ENCODE peak calls at places on chromosomes 7 and 10, in ten cellular contexts. D is osteoblast, I is brain microvascular endothelial cell, U is AG04450, R is sigmoid colon, B is breast epithelium, Y is dorsolateral prefrontal cortex, S is thoracic aorta, J is esophagus squamous epithelium, W is PC-9. E is an unnamed sample.

GRCh38 chr7:41943098-41943577 is 240.2 kb upstream of the INHBA start:
- DNase-seq in W (peak), D (peak), B (peak), U (peak), S (no peak), J (peak), I (peak), Y (peak), R (peak), E (peak)

GRCh38 chr7:73429622-73430505 is 3.7 kb upstream of the FZD9 start:
- DNase-seq in D (no peak), U (no peak), B (no peak), I (no peak), Y (no peak), W (no peak), S (no peak), J (no peak), R (no peak), E (no peak)

GRCh38 chr7:74217455-74218342 is 7.9 kb downstream of the LAT2 start:
- DNase-seq in B (no peak), D (peak), S (no peak), W (no peak), Y (no peak), R (no peak), U (no peak), I (no peak), J (no peak), E (no peak)

GRCh38 chr7:133985300-133985699 is 141.8 kb upstream of the LRGUK start:
- DNase-seq in J (no peak), D (no peak), R (no peak), Y (no peak), U (no peak), W (no peak), I (no peak), S (no peak), B (no peak), E (no peak)

GRCh38 chr7:14207711-14208110 is 218.2 kb upstream of the ETV1 start:
- DNase-seq in B (no peak), J (no peak), I (no peak), U (no peak), W (no peak), S (no peak), Y (no peak), D (no peak), R (no peak), E (no peak)

GRCh38 chr7:36430881-36431280 is 41.2 kb downstream of the ANLN start:
- DNase-seq in J (no peak), W (no peak), D (no peak), Y (no peak), S (no peak), R (no peak), B (no peak), I (no peak), U (no peak), E (no peak)

GRCh38 chr10:3776796-3777571 is 8.0 kb downstream of the KLF6 start:
- DNase-seq in W (peak), U (peak), I (peak), D (peak), J (no peak), R (peak), B (no peak), Y (no peak), S (peak), E (peak)

GRCh38 chr7:73718438-73718881 is 1.0 kb downstream of the STX1A start:
- DNase-seq in I (peak), J (no peak), Y (no peak), R (no peak), S (no peak), B (no peak), U (no peak), W (no peak), D (no peak), E (no peak)

GRCh38 chr10:91201213-91201996 is 19.1 kb upstream of the PCGF5 start:
- DNase-seq in J (no peak), Y (no peak), S (no peak), W (no peak), R (no peak), B (no peak), U (no peak), I (no peak), D (no peak), E (no peak)

GRCh38 chr7:159030490-159031134 is 114.1 kb downstream of the VIPR2 start:
- DNase-seq in B (peak), S (no peak), J (no peak), R (peak), I (peak), Y (no peak), D (no peak), W (no peak), U (no peak), E (no peak)

GRCh38 chr10:96468845-96469244 is 44.9 kb downstream of the TLL2 start:
- DNase-seq in B (no peak), U (no peak), D (no peak), I (no peak), R (no peak), J (no peak), S (no peak), Y (no peak), W (no peak), E (no peak)

GRCh38 chr10:59098387-59098786 is 78.1 kb upstream of the PHYHIPL start:
- DNase-seq in D (no peak), U (peak), S (no peak), Y (no peak), J (no peak), B (no peak), R (peak), I (peak), W (no peak), E (peak)

GRCh38 chr7:87152897-87153641 is 816 bp downstream of the DMTF1 start:
- DNase-seq in U (no peak), D (peak), S (no peak), R (peak), Y (no peak), J (no peak), W (no peak), B (peak), I (no peak), E (peak)

GRCh38 chr7:64874562-64875250 is 28.4 kb upstream of the ZNF273 start:
- DNase-seq in S (no peak), R (no peak), U (no peak), I (no peak), B (no peak), W (no peak), D (peak), J (no peak), Y (no peak), E (no peak)

GRCh38 chr10:99708428-99709010 is 23.4 kb downstream of the COX15 start:
- DNase-seq in B (no peak), J (no peak), S (no peak), W (no peak), D (no peak), R (no peak), U (no peak), Y (no peak), I (no peak), E (no peak)

GRCh38 chr7:128841171-128841690 is 11.0 kb downstream of the FLNC start:
- DNase-seq in W (no peak), U (no peak), D (peak), S (no peak), Y (no peak), J (no peak), R (no peak), I (no peak), B (no peak), E (peak)

GRCh38 chr7:25854059-25854458 is 297.9 kb upstream of the NFE2L3 start:
- DNase-seq in D (no peak), Y (no peak), R (no peak), I (no peak), B (no peak), W (no peak), S (no peak), U (no peak), J (no peak), E (no peak)

GRCh38 chr7:74655324-74655723 is 2.2 kb upstream of the GTF2I start:
- DNase-seq in R (no peak), J (no peak), W (peak), B (no peak), D (peak), U (no peak), Y (no peak), S (no peak), I (no peak), E (no peak)

GRCh38 chr10:101741938-101742337 is 34.0 kb downstream of the FGF8 start:
- DNase-seq in B (no peak), J (no peak), W (no peak), S (no peak), D (no peak), I (no peak), Y (no peak), R (no peak), U (no peak), E (no peak)

GRCh38 chr7:46854958-46855473 is 726.9 kb downstream of the TNS3 start:
- DNase-seq in R (no peak), I (peak), W (no peak), J (no peak), D (no peak), S (no peak), U (no peak), Y (no peak), B (no peak), E (no peak)
- TF ChIP-seq CTCF in R (no peak), I (no peak), W (no peak), J (no peak), D (peak), S (no peak), U (no peak), Y (no peak), B (no peak), E (no peak)

GRCh38 chr7:123558506-123558874 is 872 bp upstream of the NDUFA5 start:
- DNase-seq in W (no peak), Y (no peak), S (no peak), J (no peak), D (no peak), B (no peak), R (no peak), I (no peak), U (no peak), E (no peak)
- H3K27ac ChIP-seq in W (no peak), Y (peak), S (peak), J (peak), D (peak), B (peak), R (peak), I (no peak), U (no peak), E (peak)

GRCh38 chr10:36943534-36943933 is 181.9 kb upstream of the ANKRD30A start:
- DNase-seq in Y (no peak), W (no peak), J (no peak), S (no peak), R (no peak), I (no peak), U (no peak), D (no peak), B (no peak), E (no peak)

GRCh38 chr10:36946598-36946997 is 178.8 kb upstream of the ANKRD30A start:
- DNase-seq in W (no peak), U (no peak), D (peak), B (no peak), R (no peak), J (no peak), I (no peak), S (no peak), Y (no peak), E (no peak)

DNA sequence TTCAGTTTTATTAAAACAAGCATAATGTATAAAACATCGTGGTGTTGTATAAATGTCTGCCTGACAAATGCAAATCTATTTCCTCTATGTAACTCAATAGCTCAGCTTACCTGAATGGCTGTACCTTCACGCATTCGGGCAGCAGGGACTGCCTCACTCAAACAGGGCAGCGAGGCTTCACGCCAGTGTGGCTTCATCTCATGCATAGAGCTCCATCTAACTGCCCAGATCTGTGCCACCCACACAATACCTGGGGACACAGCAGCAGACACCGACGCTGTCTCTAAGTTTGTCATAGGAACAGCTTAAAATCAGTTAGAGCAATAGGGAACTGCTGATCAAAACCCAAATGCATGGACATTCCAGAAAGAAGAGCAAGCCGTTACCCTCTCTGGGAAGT is 182.8 kb upstream of the ANKRD30A start:
- DNase-seq in B (no peak), S (no peak), J (no peak), Y (no peak), R (no peak), W (no peak), U (no peak), D (peak), I (no peak), E (no peak)
- H3K4me3 ChIP-seq in B (no peak), S (no peak), J (no peak), Y (no peak), R (no peak), W (no peak), U (no peak), D (no peak), I (no peak), E (no peak)

GRCh38 chr10:121448768-121449456 is 149.3 kb downstream of the FGFR2 start:
- DNase-seq in Y (no peak), W (no peak), I (no peak), B (no peak), D (no peak), U (no peak), J (no peak), S (no peak), R (no peak), E (no peak)

GRCh38 chr10:121450247-121450646 is 148.0 kb downstream of the FGFR2 start:
- DNase-seq in B (no peak), U (no peak), S (no peak), J (no peak), R (no peak), Y (no peak), W (no peak), D (no peak), I (no peak), E (no peak)

GRCh38 chr10:121453160-121453559 is 145.1 kb downstream of the FGFR2 start:
- DNase-seq in J (no peak), W (no peak), B (no peak), I (no peak), Y (no peak), U (no peak), S (no peak), R (no peak), D (no peak), E (no peak)

GRCh38 chr10:121452581-121452980 is 145.7 kb downstream of the FGFR2 start:
- DNase-seq in J (no peak), W (no peak), I (no peak), U (no peak), D (no peak), Y (no peak), S (no peak), B (no peak), R (no peak), E (no peak)

DNA sequence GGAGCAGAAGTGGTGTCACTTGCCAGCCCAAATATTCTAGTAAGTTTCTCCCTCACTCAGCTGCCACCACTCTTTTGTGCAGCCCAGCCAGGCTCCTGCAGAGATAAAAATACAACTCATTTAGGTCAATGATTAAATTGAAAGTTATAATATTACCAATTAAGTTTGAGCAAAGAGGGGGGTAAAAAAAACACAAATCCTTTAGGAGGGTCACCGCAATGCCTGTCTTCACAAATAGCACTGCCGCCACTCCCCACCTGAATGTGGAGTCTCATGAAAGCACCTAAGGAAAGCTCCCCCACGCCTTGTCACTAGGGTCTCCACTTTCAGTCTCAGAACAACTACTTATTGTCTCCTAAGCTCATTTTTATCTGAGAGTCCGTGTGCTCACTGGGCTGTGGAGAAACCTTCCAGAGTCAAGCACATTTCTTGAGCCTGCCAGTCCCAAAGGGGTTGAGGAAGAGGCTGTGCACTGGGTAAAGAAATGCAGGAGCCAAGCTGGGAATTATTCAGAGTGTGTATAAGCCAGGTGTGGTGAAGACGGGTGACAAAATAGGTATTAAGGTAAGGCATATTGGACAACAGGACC is 148.7 kb downstream of the FGFR2 start:
- DNase-seq in J (no peak), Y (no peak), D (no peak), I (no peak), R (no peak), B (no peak), U (no peak), S (no peak), W (no peak), E (no peak)
- TF ChIP-seq CTCF in J (no peak), Y (no peak), D (no peak), I (no peak), R (no peak), B (no peak), U (no peak), S (no peak), W (no peak), E (no peak)

DNA sequence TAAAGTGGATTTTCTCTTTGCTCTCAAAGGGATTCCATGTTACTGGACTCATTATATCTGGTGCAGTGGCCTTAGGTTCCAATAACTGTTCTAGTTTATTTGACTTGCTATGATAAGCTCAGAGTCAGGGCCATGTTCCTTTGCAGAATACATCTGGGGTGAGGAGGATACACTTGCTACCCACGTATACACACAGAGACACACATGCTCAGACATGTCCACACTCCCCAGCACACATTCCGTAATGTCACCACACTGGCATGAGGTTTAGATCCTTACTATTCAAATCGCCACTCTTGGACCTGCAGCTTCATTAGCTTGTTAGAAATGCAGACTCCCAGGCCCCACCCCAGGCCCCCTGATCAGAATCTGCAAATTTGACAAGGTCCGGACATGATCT is 195.3 kb downstream of the BMPER start:
- DNase-seq in B (no peak), R (no peak), U (no peak), Y (no peak), I (no peak), S (no peak), D (no peak), W (no peak), J (no peak), E (no peak)
- H3K27ac ChIP-seq in B (no peak), R (no peak), U (no peak), Y (no peak), I (no peak), S (no peak), D (no peak), W (no peak), J (no peak), E (no peak)

DNA sequence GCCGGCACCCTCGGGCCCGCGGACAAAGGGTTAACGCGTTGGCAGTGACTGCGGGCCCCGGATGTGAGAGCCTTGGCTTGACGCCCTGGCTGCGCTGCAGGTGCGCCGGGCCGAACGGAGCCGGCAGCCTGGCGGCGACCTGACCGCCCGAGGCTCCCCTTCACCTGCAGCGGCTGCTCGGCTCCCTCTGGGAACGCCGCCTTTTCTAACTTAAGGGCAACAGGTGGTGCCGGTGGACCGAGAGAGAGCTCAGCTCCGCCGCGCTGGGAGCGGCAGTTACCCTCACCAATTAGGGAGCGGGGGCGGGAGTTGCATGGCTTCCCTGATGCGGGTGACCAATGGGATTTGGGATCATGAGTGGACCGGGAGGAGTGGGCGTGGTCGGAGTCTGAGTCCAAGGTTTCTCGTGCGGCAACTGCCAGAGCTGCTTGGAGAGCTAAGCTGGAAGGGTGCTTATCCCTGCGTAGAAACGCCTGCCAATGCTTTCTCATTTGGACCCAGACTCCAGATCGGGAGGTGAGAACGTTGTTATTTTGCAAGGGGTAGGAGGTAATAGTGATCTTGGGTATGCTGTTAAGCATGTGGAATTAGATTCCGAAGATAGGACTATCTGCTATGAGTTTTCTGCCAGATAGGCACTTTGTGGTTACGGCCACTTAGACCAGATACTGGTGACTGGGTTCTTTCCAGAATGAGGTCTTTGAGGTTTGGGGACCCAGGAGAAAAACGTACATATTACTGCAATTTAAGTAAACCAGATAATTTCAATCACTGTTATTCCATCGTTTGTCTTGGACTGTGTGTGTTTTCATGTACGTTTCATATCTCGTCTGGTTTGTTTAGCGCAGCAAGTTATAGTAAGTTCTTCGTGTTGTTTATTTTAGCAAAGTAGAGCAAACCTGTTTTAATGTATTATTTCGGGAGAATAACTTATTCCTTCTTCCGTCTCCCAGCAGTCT is at the start of gene ARL4A:
- DNase-seq in J (peak), U (peak), D (peak), R (peak), B (peak), Y (peak), W (peak), S (peak), I (peak), E (peak)
- H3K4me3 ChIP-seq in J (peak), U (peak), D (peak), R (peak), B (peak), Y (peak), W (peak), S (peak), I (peak), E (peak)

GRCh38 chr7:131039836-131040235 is 287.8 kb upstream of the MKLN1 start:
- DNase-seq in U (no peak), Y (no peak), I (no peak), D (peak), W (no peak), S (no peak), B (no peak), R (no peak), J (no peak), E (no peak)
- TF ChIP-seq CTCF in U (no peak), Y (no peak), I (no peak), D (no peak), W (no peak), S (no peak), B (no peak), R (no peak), J (no peak), E (no peak)

DNA sequence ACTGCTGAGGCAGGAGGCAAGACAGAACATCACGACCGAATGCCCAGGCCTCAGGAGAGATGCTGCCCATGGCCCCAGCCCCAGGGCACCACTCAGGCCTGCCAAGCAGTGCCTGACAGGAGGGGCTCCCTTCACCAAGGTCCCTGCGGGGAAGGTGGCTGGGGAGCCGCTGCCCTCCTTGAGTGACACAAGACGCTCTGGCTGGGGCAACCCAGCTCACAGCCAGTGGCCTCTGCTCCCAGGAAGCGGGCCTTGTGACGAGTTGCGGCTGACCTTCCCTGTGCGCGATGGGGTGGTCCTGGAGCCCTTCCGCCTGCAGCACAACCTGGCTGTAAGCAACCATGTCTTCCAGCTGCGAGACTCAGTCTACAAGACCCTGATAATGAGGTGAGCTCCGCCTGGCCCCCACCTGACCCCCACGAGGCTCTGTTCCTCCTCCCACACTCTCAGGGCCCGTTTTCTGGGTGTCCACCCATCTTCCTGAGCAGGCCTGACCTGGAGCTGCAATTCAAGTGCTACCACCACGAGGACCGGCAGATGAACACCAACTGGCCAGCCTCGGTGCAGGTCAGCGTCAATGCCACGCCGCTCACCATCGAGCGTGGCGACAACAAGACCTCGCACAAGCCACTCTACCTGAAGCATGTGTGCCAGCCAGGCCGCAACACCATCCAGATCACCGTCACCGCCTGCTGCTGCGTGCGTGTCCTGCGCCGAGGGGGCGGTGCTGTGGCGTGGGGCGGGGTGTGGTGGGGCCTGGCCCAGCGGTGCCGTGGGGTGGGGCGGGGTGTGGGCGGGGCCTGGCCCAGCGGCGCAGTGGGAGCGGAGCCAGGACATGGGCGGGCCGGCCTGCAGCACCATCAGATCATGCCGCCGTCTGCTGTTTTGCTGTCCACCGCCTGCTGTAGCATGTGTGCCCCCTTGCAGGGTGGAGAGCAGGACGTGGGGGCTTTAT is 12.8 kb downstream of the ZMIZ2 start:
- DNase-seq in B (no peak), S (no peak), R (peak), J (no peak), Y (no peak), U (no peak), W (no peak), D (peak), I (no peak), E (peak)
- H3K27ac ChIP-seq in B (peak), S (no peak), R (peak), J (peak), Y (peak), U (no peak), W (no peak), D (no peak), I (no peak), E (peak)

E was measured in gastrocnemius medialis.